ENCODE peak calls at places on chromosomes 16 and 17, in eight cellular contexts. Z is lung, D is transverse colon, G is heart left ventricle, R is Peyer's patch, H is right atrium auricular region, J is PC-3, I is tibial artery. T is an unnamed sample.

GRCh38 chr17:42203354-42203753 is 9.1 kb upstream of the GHDC start:
- DNase-seq in J (no peak), R (no peak), Z (no peak), D (no peak), G (no peak), H (no peak), I (no peak), T (no peak)

GRCh38 chr16:10981697-10982216 is 37.4 kb downstream of the CLEC16A start:
- DNase-seq in H (no peak), R (no peak), Z (no peak), G (no peak), I (no peak), D (no peak), J (peak; percentile 33), T (no peak)

GRCh38 chr17:27265333-27265732 is 28.6 kb upstream of the WSB1 start:
- DNase-seq in G (no peak), Z (no peak), J (peak; percentile 3), I (no peak), D (no peak), H (no peak), R (no peak), T (no peak)

GRCh38 chr16:83934684-83934977 is 18.4 kb upstream of the OSGIN1 start:
- DNase-seq in R (no peak), J (no peak), H (no peak), D (no peak), Z (no peak), I (no peak), G (no peak), T (no peak)

GRCh38 chr16:88934066-88934667 is 42.8 kb downstream of the CBFA2T3 start:
- DNase-seq in D (no peak), I (no peak), G (no peak), J (no peak), H (no peak), Z (no peak), R (no peak), T (no peak)

GRCh38 chr16:21161211-21161610 is 2.7 kb downstream of the LDAF1 start:
- DNase-seq in I (no peak), R (no peak), D (no peak), J (no peak), Z (no peak), H (no peak), G (no peak), T (no peak)

GRCh38 chr17:22507823-22508222 is 815.5 kb downstream of the KCNJ18 start:
- DNase-seq in Z (no peak), I (no peak), J (peak; percentile 3), H (peak; percentile 0), R (no peak), D (no peak), G (no peak), T (no peak)

GRCh38 chr17:69012895-69013805 is 47.6 kb downstream of the ABCA9 start:
- DNase-seq in D (no peak), J (peak; percentile 50), R (no peak), I (no peak), G (no peak), H (no peak), Z (no peak), T (no peak)

GRCh38 chr16:19822534-19822933 is 62.1 kb downstream of the GPRC5B start:
- DNase-seq in J (no peak), R (no peak), G (no peak), D (no peak), Z (no peak), H (no peak), I (no peak), T (no peak)

GRCh38 chr17:27413792-27414191 is 42.5 kb upstream of the KSR1 start:
- DNase-seq in R (no peak), Z (no peak), J (no peak), H (no peak), G (no peak), I (no peak), D (no peak), T (no peak)

GRCh38 chr17:79672496-79672895 is 58.2 kb upstream of the ENPP7 start:
- DNase-seq in D (no peak), J (no peak), H (no peak), G (no peak), I (no peak), R (peak; percentile 23), Z (no peak), T (no peak)

GRCh38 chr17:79669861-79670260 is 59.0 kb upstream of the RBFOX3 start:
- DNase-seq in I (no peak), G (no peak), J (no peak), D (no peak), R (peak; percentile 23), H (no peak), Z (no peak), T (no peak)

GRCh38 chr17:79668344-79669250 is 57.7 kb upstream of the RBFOX3 start:
- DNase-seq in R (peak; percentile 36), I (no peak), Z (no peak), H (no peak), J (no peak), D (no peak), G (no peak), T (no peak)

GRCh38 chr17:79671387-79671752 is 59.4 kb upstream of the ENPP7 start:
- DNase-seq in Z (no peak), G (no peak), I (no peak), D (no peak), R (peak; percentile 22), J (no peak), H (no peak), T (no peak)

GRCh38 chr17:79670537-79671386 is 59.9 kb upstream of the RBFOX3 start:
- DNase-seq in Z (no peak), G (no peak), D (no peak), I (no peak), J (no peak), H (no peak), R (no peak), T (no peak)
- H3K27me3 ChIP-seq in Z (peaks cover 4% of the 10 kb centered on the region), G (peaks cover 9% of the 10 kb centered on the region), D (no peaks in the 10 kb centered on the region), I (no peaks in the 10 kb centered on the region), J (peaks cover 55% of the 10 kb centered on the region), H (no peaks in the 10 kb centered on the region), R (no peaks in the 10 kb centered on the region), T (no peaks in the 10 kb centered on the region)

GRCh38 chr17:39667262-39668140 is 752 bp upstream of the PNMT start:
- DNase-seq in G (peak; percentile 77), Z (no peak), H (no peak), R (peak; percentile 68), I (no peak), J (no peak), D (peak; percentile 49), T (no peak)
- H3K4me1 ChIP-seq in G (peaks cover 6% of the 10 kb centered on the region), Z (no peaks in the 10 kb centered on the region), H (no peaks in the 10 kb centered on the region), R (peaks cover 66% of the 10 kb centered on the region), I (peaks cover 7% of the 10 kb centered on the region), J (peaks cover 4% of the 10 kb centered on the region), D (peaks cover 58% of the 10 kb centered on the region), T (peaks cover 22% of the 10 kb centered on the region)

DNA sequence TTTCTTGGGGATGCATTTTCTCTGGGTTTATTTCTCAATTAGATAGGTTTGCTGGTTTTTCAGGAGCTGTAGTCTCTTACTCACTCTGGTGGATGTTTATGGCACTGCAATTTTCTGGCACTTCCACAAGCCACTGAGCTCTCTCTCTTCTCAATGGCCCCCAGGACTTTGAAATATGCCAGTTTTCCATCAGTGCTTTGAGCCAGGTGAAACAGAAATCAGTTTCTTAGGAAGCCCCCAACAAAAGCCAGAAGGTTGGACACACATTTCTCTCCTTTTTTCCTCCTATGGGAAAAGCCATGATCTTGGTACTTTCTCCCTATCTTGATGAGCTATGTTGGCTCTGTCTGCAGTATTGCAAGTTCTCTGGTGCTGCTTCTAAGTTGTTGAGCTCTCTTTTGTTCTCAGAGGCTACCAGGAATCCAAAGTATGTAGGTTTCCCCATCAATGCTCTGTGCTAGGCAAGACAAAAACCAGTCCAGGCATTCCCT is 90.7 kb upstream of the SMIM36 start:
- DNase-seq in I (no peak), H (no peak), Z (no peak), J (peak; percentile 77), D (no peak), R (no peak), G (no peak), T (no peak)
- TF ChIP-seq CTCF in I (peak; percentile 46), H (no peak), Z (peak; percentile 34), J (peak; percentile 93), D (peak; percentile 64), R (peak; percentile 52), G (peak; percentile 44), T (peak; percentile 19)

DNA sequence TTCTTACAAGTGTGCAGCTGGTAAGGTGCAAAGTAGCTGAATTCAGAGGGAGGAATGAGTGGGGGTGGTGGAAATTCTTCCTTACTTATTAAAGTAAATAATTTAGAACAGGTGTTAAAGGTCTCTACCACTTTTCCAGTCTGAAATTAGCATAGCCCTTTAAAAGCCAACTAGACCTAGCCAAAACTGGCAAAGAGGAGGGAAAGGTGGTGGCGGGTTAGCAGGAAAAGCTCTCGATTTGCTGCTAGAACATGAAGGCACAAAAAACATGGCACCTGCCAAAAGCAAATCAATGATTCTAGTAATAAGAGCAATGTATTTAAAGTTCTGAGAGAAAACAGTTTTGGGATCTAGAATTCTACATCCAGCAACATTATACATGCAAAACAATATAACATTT is 157.7 kb downstream of the PARN start:
- DNase-seq in I (no peak), H (no peak), D (no peak), Z (no peak), G (no peak), R (no peak), J (no peak), T (no peak)
- H3K27me3 ChIP-seq in I (no peaks in the 10 kb centered on the region), H (no peaks in the 10 kb centered on the region), D (no peaks in the 10 kb centered on the region), Z (no peaks in the 10 kb centered on the region), G (no peaks in the 10 kb centered on the region), R (no peaks in the 10 kb centered on the region), J (no peaks in the 10 kb centered on the region), T (no peaks in the 10 kb centered on the region)